ENCODE peak calls at places on chromosomes 16 and 17, in eight cellular contexts. G, P, C, U, J, L, S and K are unnamed samples.
A peak's percentile ranks its signal among the peaks of the same experiment; 100 is the strongest.

GRCh38 chr17:72370819-72371218 is 250.0 kb downstream of the SOX9 start:
- DNase-seq in G (no peak), P (no peak), C (no peak), U (no peak), J (peak; percentile 59), L (no peak), S (no peak), K (no peak)

GRCh38 chr17:50177983-50178834 is 12.4 kb downstream of the SGCA start:
- DNase-seq in G (peak; percentile 95), P (peak; percentile 79), C (peak; percentile 74), U (peak; percentile 79), J (peak; percentile 99), L (peak; percentile 85), S (peak; percentile 91), K (peak; percentile 96)

GRCh38 chr17:68378202-68379149 is 78.8 kb downstream of the WIPI1 start:
- DNase-seq in G (peak; percentile 98), P (peak; percentile 71), C (no peak), U (peak; percentile 77), J (peak; percentile 28), L (peak; percentile 87), S (peak; percentile 91), K (peak; percentile 89)

GRCh38 chr17:40175928-40176327 is 1.3 kb upstream of the RAPGEFL1 start:
- DNase-seq in G (no peak), P (no peak), C (no peak), U (no peak), J (no peak), L (no peak), S (no peak), K (no peak)

GRCh38 chr16:12651765-12652531 is 151.7 kb downstream of the CPPED1 start:
- DNase-seq in G (no peak), P (no peak), C (no peak), U (no peak), J (no peak), L (no peak), S (no peak), K (no peak)

GRCh38 chr17:58595194-58595792 is 80.9 kb upstream of the MTMR4 start:
- DNase-seq in G (peak; percentile 28), P (no peak), C (no peak), U (no peak), J (no peak), L (no peak), S (no peak), K (no peak)

GRCh38 chr16:70646260-70647241 is at the start of gene IL34:
- DNase-seq in G (peak; percentile 77), P (no peak), C (no peak), U (no peak), J (no peak), L (no peak), S (peak; percentile 18), K (no peak)

GRCh38 chr17:49013311-49014205 is 16.4 kb downstream of the IGF2BP1 start:
- DNase-seq in G (no peak), P (no peak), C (peak; percentile 76), U (no peak), J (no peak), L (no peak), S (no peak), K (no peak)

GRCh38 chr16:12062343-12063003 is 85.9 kb downstream of the SNX29 start:
- DNase-seq in G (peak; percentile 93), P (peak; percentile 54), C (no peak), U (peak; percentile 65), J (peak; percentile 72), L (peak; percentile 79), S (peak; percentile 44), K (peak; percentile 90)

GRCh38 chr17:56172517-56172982 is 19.3 kb downstream of the ANKFN1 start:
- DNase-seq in G (peak; percentile 67), P (no peak), C (peak; percentile 42), U (no peak), J (no peak), L (no peak), S (peak; percentile 28), K (no peak)

GRCh38 chr16:20072524-20073202 is 1.0 kb downstream of the GPR139 start:
- DNase-seq in G (no peak), P (no peak), C (no peak), U (no peak), J (no peak), L (no peak), S (no peak), K (no peak)

GRCh38 chr16:73027655-73028220 is 20.2 kb downstream of the ZFHX3 start:
- DNase-seq in G (peak; percentile 53), P (no peak), C (peak; percentile 21), U (no peak), J (no peak), L (no peak), S (peak; percentile 22), K (no peak)

GRCh38 chr17:11240041-11240801 is 792 bp upstream of the SHISA6 start:
- DNase-seq in G (no peak), P (peak; percentile 51), C (peak; percentile 65), U (peak; percentile 15), J (no peak), L (no peak), S (no peak), K (no peak)

GRCh38 chr17:22703786-22704441 is 1011.6 kb downstream of the KCNJ18 start:
- DNase-seq in G (peak; percentile 59), P (no peak), C (no peak), U (no peak), J (no peak), L (no peak), S (no peak), K (no peak)

GRCh38 chr16:27595993-27596392 is 46.0 kb downstream of the KATNIP start:
- DNase-seq in G (no peak), P (no peak), C (no peak), U (no peak), J (no peak), L (no peak), S (peak; percentile 41), K (no peak)
- H3K4me1 ChIP-seq in G (no peaks in the 10 kb centered on the region), P (no peaks in the 10 kb centered on the region), C (peaks cover 31% of the 10 kb centered on the region), U (no peaks in the 10 kb centered on the region), J (no peaks in the 10 kb centered on the region), L (no peaks in the 10 kb centered on the region), S (peaks cover 45% of the 10 kb centered on the region), K (no peaks in the 10 kb centered on the region)

GRCh38 chr16:8861563-8862308 is 7.1 kb downstream of the CARHSP1 start:
- DNase-seq in G (peak; percentile 84), P (no peak), C (no peak), U (no peak), J (no peak), L (peak; percentile 44), S (no peak), K (no peak)

GRCh38 chr16:8858994-8859912 is 9.6 kb downstream of the CARHSP1 start:
- DNase-seq in G (peak; percentile 67), P (no peak), C (no peak), U (no peak), J (no peak), L (peak; percentile 43), S (no peak), K (no peak)

GRCh38 chr16:8863594-8864424 is 5.0 kb downstream of the CARHSP1 start:
- DNase-seq in G (no peak), P (peak; percentile 87), C (peak; percentile 59), U (peak; percentile 71), J (no peak), L (peak; percentile 77), S (peak; percentile 95), K (no peak)

GRCh38 chr16:8862309-8863130 is 6.3 kb downstream of the CARHSP1 start:
- DNase-seq in G (no peak), P (no peak), C (no peak), U (no peak), J (no peak), L (peak; percentile 42), S (no peak), K (no peak)

DNA sequence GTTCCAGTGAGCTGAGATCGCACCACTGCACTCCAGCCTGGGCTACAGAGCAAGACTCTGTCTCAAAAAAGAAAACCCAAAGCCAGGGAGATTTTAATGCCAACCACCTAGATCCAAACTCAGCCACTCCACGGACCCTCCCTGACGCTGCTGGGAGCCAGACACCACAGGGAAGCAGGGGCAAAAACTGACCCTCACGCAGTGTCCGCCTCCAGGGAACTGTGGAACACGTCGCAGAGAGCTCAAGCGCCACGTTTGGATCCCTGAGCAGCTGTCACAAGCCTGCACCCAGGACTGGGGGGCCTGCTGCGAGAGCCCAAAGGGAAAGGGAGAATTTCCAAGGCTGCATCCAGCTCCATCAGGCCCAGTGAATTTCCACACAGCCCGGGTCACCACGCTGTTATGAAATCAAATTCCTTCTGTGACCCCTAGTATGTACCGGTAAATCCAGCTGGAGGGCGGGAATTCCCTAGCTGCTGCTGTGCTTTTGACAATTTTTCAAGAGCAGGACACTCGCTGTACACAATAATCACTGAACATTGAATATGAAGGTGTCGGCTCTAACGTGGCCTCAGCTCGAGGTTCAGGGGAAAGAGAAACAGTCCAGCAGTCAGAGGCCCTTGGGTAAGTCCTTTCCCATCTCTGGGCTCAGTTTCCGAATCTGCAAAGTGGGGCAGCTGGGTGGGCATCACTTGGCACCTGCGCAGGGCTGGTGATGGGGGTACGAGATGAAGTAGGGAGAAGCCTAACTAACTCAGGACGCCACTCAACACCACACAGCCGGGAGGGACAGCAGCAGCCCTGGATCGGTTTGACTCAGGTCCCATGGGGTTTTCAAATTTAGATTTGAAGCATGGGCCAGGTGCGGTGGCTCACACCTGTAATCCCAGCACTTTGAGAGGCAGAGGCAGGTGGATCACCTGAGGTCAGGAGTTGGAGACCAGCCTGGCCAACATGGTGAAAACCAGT is 8.6 kb downstream of the CARHSP1 start:
- DNase-seq in G (peak; percentile 93), P (peak; percentile 76), C (no peak), U (peak; percentile 43), J (peak; percentile 24), L (peak; percentile 52), S (peak; percentile 66), K (no peak)
- H3K4me1 ChIP-seq in G (no peaks in the 10 kb centered on the region), P (peaks cover 71% of the 10 kb centered on the region), C (peaks cover 16% of the 10 kb centered on the region), U (peaks cover 42% of the 10 kb centered on the region), J (no peaks in the 10 kb centered on the region), L (peaks cover 18% of the 10 kb centered on the region), S (peaks cover 65% of the 10 kb centered on the region), K (peaks cover 11% of the 10 kb centered on the region)

GRCh38 chr17:74759941-74760340 is 11.5 kb downstream of the NHERF1 start:
- DNase-seq in G (no peak), P (peak; percentile 83), C (no peak), U (no peak), J (peak; percentile 46), L (no peak), S (peak; percentile 78), K (no peak)
- H3K4me1 ChIP-seq in G (no peaks in the 10 kb centered on the region), P (peaks cover 74% of the 10 kb centered on the region), C (peaks cover 59% of the 10 kb centered on the region), U (peaks cover 70% of the 10 kb centered on the region), J (peaks cover 43% of the 10 kb centered on the region), L (peaks cover 73% of the 10 kb centered on the region), S (peaks cover 93% of the 10 kb centered on the region), K (peaks cover 39% of the 10 kb centered on the region)

DNA sequence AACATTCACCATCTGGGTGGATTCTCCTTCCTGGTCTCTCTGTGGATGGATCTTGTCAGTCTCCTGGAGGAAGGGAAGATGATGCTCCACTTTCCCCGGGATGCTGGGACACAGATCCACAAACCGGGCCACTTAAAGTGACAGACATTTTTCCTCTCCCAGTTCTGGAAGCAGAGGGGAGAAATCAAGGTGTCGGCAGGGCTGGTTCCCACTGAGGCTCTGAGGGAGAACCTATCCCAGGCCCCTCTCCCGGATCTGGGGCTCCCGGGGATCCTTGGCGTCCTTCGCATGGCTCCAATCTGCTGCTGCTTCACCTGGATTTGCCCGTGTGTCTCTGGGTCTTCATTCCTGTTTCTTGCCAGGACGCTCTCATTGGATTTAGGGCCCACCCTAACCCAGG is 263.1 kb upstream of the TNRC6C start:
- DNase-seq in G (no peak), P (no peak), C (no peak), U (no peak), J (no peak), L (no peak), S (no peak), K (no peak)
- H3K4me1 ChIP-seq in G (no peaks in the 10 kb centered on the region), P (no peaks in the 10 kb centered on the region), C (no peaks in the 10 kb centered on the region), U (peaks cover 3% of the 10 kb centered on the region), J (peaks cover 7% of the 10 kb centered on the region), L (peaks cover 4% of the 10 kb centered on the region), S (no peaks in the 10 kb centered on the region), K (peaks cover 8% of the 10 kb centered on the region)

GRCh38 chr17:4334776-4335175 is 31.7 kb downstream of the UBE2G1 start:
- DNase-seq in G (no peak), P (no peak), C (no peak), U (no peak), J (no peak), L (no peak), S (no peak), K (no peak)
- H3K4me1 ChIP-seq in G (no peaks in the 10 kb centered on the region), P (peaks cover 20% of the 10 kb centered on the region), C (peaks cover 41% of the 10 kb centered on the region), U (peaks cover 32% of the 10 kb centered on the region), J (peaks cover 17% of the 10 kb centered on the region), L (no peaks in the 10 kb centered on the region), S (peaks cover 23% of the 10 kb centered on the region), K (peaks cover 7% of the 10 kb centered on the region)